ENCODE peak calls at places on chromosome X, in seven cellular contexts. J, T, E, U, R, P and N are unnamed samples.

GRCh38 chrX:124033821-124034220 is 72.3 kb downstream of the STAG2 start:
- DNase-seq in J (no peak), T (no peak), E (no peak), U (no peak), R (no peak), P (peak), N (peak)

GRCh38 chrX:153766098-153766817 is 2.2 kb downstream of the PLXNB3 start:
- DNase-seq in J (no peak), T (peak), E (no peak), U (peak), R (no peak), P (peak), N (peak)

GRCh38 chrX:118655561-118656246 is 71.7 kb upstream of the IL13RA1 start:
- DNase-seq in J (no peak), T (no peak), E (no peak), U (peak), R (no peak), P (peak), N (no peak)

GRCh38 chrX:153688900-153689590 is 1.3 kb downstream of the SLC6A8 start:
- DNase-seq in J (no peak), T (no peak), E (peak), U (no peak), R (peak), P (peak), N (no peak)

GRCh38 chrX:105876658-105877057 is 54.3 kb downstream of the NRK start:
- DNase-seq in J (no peak), T (no peak), E (no peak), U (no peak), R (no peak), P (peak), N (no peak)

GRCh38 chrX:45843518-45843917 is 642.8 kb upstream of the DIPK2B start:
- DNase-seq in J (no peak), T (no peak), E (no peak), U (no peak), R (no peak), P (peak), N (no peak)

GRCh38 chrX:129115104-129115503 is 408.2 kb downstream of the SMARCA1 start:
- DNase-seq in J (peak), T (no peak), E (no peak), U (no peak), R (no peak), P (peak), N (no peak)

GRCh38 chrX:111868726-111869638 is 7.0 kb upstream of the TRPC5OS start:
- DNase-seq in J (no peak), T (no peak), E (no peak), U (no peak), R (no peak), P (peak), N (no peak)

GRCh38 chrX:40076750-40077149 is 21.0 kb downstream of the BCOR start:
- DNase-seq in J (no peak), T (no peak), E (no peak), U (no peak), R (no peak), P (peak), N (no peak)

GRCh38 chrX:129706395-129707072 is 32.2 kb upstream of the XPNPEP2 start:
- DNase-seq in J (peak), T (no peak), E (peak), U (no peak), R (peak), P (peak), N (no peak)

DNA sequence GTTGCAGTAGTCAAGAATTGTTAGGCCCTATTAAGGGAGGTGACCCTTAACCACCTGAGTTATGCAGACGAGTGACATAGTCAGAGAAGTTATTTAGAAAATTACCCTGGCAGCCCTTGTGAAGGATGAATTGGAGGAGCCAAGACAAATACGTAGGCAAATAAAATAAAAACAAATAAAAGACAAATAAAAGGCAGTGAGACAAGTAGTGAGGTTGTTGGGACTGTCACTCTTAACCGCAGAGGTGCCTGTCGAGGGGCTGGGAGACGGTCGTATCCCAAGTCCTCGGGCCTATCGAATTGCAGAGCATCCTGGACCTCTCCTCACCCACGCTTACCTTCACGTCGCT is 58.0 kb upstream of the ZC4H2 start:
- DNase-seq in J (no peak), T (no peak), E (no peak), U (no peak), R (no peak), P (no peak), N (no peak)
- H3K4me3 ChIP-seq in J (peak), T (peak), E (peak), U (peak), R (peak), P (peak), N (peak)

DNA sequence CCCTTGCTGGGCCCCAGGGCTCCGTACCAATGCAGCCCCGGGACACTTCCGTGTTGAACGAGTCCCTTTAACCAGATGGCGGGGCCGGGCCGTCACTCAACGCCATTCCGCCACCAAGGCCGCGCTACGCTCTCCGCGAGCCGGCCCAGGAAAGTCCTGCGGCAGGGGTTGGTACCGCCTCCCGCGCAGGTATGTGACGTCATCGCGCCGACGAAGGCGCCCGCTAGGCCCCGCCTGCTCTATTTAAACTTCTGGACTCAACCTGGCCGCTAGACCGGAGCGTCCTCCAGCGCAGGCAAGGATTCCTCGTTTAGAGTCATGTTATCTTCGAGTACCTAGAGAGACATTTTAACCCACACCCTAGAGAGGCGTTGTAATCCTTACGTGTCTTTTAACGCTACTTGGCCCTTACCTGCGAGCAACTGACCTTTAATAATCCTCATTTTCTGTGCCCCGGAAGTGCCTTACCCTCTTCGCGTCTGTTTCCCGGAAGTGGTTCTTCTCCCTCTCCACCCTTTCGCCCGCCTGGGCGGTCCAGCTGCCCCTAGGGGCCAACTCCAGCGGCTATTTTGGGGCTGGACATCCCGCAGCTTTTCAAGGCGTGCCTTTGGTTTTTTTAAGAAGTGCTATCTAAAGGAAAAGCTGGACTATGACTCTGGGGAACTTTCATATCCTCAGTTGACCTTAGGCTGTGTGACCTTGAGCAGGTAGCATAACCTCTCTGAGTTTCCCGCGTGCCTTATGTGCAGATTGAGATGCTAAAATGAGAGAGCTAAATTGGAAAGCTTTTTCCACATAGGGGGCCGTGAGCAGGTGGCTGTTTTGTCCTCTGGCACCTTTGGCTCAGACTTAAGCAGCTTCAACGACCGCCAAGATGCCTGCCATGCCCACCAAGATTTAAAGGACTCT is at the start of gene PNPLA4:
- DNase-seq in J (peak), T (peak), E (peak), U (peak), R (peak), P (peak), N (peak)
- TF ChIP-seq CTCF in J (peak), T (no peak), E (peak), U (no peak), R (no peak), P (no peak), N (peak)

GRCh38 chrX:2629316-2630168 is 61.6 kb upstream of the CD99 start:
- DNase-seq in J (peak), T (no peak), E (no peak), U (no peak), R (no peak), P (no peak), N (no peak)
- H3K4me3 ChIP-seq in J (no peak), T (peak), E (no peak), U (no peak), R (no peak), P (no peak), N (no peak)

DNA sequence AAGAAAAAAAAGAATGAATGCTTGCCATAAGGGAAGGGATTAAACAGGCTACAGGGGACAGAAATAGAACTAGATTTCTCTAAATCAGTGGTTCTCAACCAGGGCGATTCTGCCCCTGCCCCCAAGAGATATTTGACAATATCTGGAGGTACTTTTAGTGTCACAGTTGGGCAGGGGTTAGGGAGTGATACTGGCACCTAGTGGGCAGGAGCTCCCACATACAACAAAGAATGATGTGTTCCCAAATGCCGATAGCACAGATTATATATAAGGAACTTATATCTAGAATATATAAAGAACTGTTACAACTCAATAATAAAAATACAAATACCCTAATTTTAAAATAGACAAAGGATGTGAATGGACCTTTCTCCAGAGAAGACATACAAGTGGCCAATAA is 14.7 kb downstream of the S100G start:
- DNase-seq in J (no peak), T (no peak), E (no peak), U (no peak), R (no peak), P (no peak), N (no peak)
- TF ChIP-seq CTCF in J (no peak), T (no peak), E (no peak), U (no peak), R (no peak), P (no peak), N (no peak)

DNA sequence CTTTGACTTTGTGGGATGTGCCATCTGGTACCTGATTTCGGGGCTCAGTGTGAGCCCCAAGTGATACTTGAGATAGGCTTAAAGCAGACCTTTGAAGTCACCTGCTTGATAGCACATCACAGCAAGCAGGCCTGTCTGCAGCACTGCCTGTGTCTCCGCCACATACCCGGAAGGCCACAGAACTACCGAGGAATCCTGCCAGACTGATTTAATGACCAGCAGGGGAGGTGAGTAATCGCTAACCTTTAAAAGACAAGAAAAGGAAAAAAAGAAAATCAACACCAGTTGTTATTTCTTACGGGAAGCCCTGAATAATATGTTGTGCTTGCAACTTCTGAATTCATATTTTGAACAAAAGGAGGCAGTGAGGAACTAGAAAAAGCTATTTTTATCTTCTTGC is 6.8 kb downstream of the PTCHD1 start:
- DNase-seq in J (no peak), T (no peak), E (no peak), U (peak), R (no peak), P (no peak), N (no peak)
- H3K4me3 ChIP-seq in J (no peak), T (no peak), E (no peak), U (no peak), R (no peak), P (no peak), N (no peak)

DNA sequence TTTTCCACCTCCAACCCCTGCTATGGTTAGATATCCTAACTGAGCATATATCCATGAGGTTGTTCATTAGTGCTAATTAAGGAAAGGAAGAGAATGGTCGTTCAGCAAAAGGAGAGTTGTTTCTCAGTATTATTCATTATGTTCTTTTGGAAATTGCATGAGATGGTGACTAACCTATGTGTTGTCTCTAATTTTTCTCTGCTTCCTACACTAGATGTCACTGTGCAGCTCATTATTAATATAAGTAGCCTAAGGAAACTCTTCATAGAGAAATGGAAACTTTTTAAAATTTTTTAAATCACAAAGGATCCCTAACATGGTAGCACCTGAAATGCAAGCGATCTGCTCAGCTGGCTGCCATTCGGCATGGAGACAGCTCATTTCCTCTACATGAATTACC is 67.7 kb upstream of the FAM9A start:
- DNase-seq in J (no peak), T (no peak), E (no peak), U (no peak), R (no peak), P (peak), N (no peak)
- TF ChIP-seq CTCF in J (no peak), T (no peak), E (peak), U (peak), R (peak), P (peak), N (no peak)

DNA sequence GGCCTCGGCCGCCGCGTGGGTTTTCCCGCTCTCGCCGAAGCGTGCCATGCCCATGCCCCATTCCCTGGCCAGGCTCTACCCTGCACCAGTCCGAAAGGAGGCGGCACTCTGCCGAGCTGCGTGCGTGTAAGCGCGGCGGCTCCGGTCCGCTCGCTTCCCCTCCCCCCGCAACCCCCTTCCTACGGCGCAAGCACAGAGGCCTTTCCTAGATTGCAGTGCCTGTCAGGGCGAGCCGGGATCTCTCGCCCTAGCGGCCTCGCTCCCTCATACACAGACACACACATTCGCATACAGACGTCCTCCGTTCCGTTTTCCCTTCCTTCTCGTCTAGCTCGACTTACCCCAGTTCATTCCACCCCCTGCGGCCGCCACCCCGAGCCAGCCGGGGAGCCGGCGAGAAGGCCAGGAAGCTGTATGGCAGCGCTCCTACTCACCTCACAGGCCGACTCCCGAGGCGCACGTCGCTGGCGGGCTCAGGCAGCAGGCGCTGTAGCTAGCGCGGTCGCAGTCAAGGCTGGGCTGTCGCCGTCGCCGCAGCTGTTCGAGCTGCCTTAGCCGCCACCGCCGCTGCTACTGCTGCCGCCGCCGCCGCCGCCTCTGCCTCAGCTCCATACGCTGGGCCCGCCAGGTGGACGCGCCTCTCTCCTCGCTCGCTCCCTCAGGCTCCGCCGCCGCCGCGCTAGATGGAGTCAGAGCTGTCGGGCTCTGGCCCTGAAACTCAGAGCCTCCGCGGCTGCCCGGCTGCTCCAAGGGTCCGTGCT is 623 bp downstream of the NEXMIF start:
- DNase-seq in J (peak), T (peak), E (peak), U (no peak), R (peak), P (peak), N (no peak)
- H3K4me3 ChIP-seq in J (peak), T (peak), E (peak), U (peak), R (peak), P (peak), N (no peak)

DNA sequence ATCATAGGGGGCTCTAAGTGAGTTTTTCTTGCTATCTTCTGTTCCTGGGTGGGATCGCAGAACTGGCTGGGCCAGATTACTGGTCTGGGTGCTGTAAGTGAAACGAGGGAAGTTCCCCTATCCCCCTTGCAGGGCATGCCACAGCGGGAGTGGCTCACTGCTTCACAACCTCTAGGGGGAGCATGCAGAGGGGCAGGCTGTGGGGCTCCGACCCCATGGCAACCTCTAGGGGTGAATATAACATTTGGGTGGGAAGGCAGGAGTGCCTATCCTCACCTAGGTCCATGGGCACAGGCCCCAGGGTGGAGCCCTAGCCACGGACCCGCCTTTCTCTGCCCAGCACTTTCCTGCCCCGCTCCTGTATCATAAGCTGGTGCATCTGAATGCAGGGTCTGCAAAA is 1.7 kb upstream of the RRAGB start:
- DNase-seq in J (no peak), T (peak), E (no peak), U (no peak), R (no peak), P (no peak), N (no peak)
- TF ChIP-seq CTCF in J (no peak), T (no peak), E (no peak), U (no peak), R (no peak), P (no peak), N (no peak)

GRCh38 chrX:1213971-1214370 is 1.5 kb upstream of the CRLF2 start:
- DNase-seq in J (no peak), T (no peak), E (no peak), U (no peak), R (no peak), P (no peak), N (no peak)
- H3K4me3 ChIP-seq in J (no peak), T (no peak), E (no peak), U (no peak), R (no peak), P (no peak), N (no peak)

GRCh38 chrX:87338510-87338909 is 179.1 kb upstream of the KLHL4 start:
- DNase-seq in J (no peak), T (no peak), E (no peak), U (no peak), R (no peak), P (peak), N (no peak)
- TF ChIP-seq CTCF in J (no peak), T (no peak), E (peak), U (peak), R (peak), P (no peak), N (no peak)